ENCODE peak calls at places on chromosome 14, in five cellular contexts. Z is cardiac muscle cell, D is tibial artery, V is body of pancreas, I is mesendoderm. P is an unnamed sample. For H3K4me1, the result is how much of the 10 kb centered on the place peaks cover.

GRCh38 chr14:96104469-96105057 is 65.4 kb downstream of the C14orf132 start:
- DNase-seq in Z (no peak), D (peak), V (peak), I (no peak), P (peak)

GRCh38 chr14:36177489-36177888 is 967 bp upstream of the PTCSC3 start:
- DNase-seq in Z (no peak), D (no peak), V (no peak), I (no peak), P (no peak)

GRCh38 chr14:26281280-26281998 is 316.4 kb downstream of the NOVA1 start:
- DNase-seq in Z (peak), D (no peak), V (no peak), I (peak), P (no peak)

GRCh38 chr14:85701763-85702162 is 171.8 kb downstream of the FLRT2 start:
- DNase-seq in Z (no peak), D (no peak), V (no peak), I (peak), P (no peak)

GRCh38 chr14:50339178-50339804 is 27.2 kb downstream of the DMAC2L start:
- DNase-seq in Z (no peak), D (no peak), V (no peak), I (no peak), P (peak)

GRCh38 chr14:57066887-57067513 is 201.7 kb downstream of the EXOC5 start:
- DNase-seq in Z (peak), D (no peak), V (peak), I (peak), P (peak)

GRCh38 chr14:99982449-99983250 is 82.6 kb upstream of the EVL start:
- DNase-seq in Z (peak), D (no peak), V (peak), I (peak), P (peak)

GRCh38 chr14:73438993-73439392 is 19.4 kb downstream of the NUMB start:
- DNase-seq in Z (no peak), D (no peak), V (no peak), I (no peak), P (no peak)

GRCh38 chr14:41668346-41668745 is 61.7 kb downstream of the LRFN5 start:
- DNase-seq in Z (no peak), D (no peak), V (no peak), I (no peak), P (no peak)

GRCh38 chr14:59529189-59529588 is 44.9 kb downstream of the JKAMP start:
- DNase-seq in Z (no peak), D (no peak), V (no peak), I (no peak), P (peak)

GRCh38 chr14:91415794-91416743 is 1.6 kb downstream of the CCDC88C start:
- DNase-seq in Z (no peak), D (no peak), V (peak), I (no peak), P (peak)

GRCh38 chr14:100341301-100342031 is 18.3 kb downstream of the SLC25A47 start:
- DNase-seq in Z (no peak), D (peak), V (peak), I (no peak), P (peak)

GRCh38 chr14:105433161-105433605 is 13.6 kb downstream of the MTA1 start:
- DNase-seq in Z (no peak), D (no peak), V (no peak), I (no peak), P (no peak)

GRCh38 chr14:74417611-74418010 is 8.4 kb downstream of the SYNDIG1L start:
- DNase-seq in Z (no peak), D (no peak), V (no peak), I (peak), P (no peak)

GRCh38 chr14:36474593-36474992 is 45.4 kb downstream of the NKX2-1 start:
- DNase-seq in Z (no peak), D (no peak), V (no peak), I (no peak), P (no peak)

GRCh38 chr14:65312859-65313258 is 99.7 kb upstream of the FUT8 start:
- DNase-seq in Z (no peak), D (no peak), V (no peak), I (peak), P (no peak)

GRCh38 chr14:24113801-24114535 is 609 bp upstream of the DCAF11 start:
- DNase-seq in Z (peak), D (peak), V (peak), I (peak), P (peak)

GRCh38 chr14:52789118-52789517 is 2.3 kb downstream of the GNPNAT1 start:
- DNase-seq in Z (no peak), D (no peak), V (no peak), I (no peak), P (no peak)

GRCh38 chr14:104970231-104971068 is 7.7 kb downstream of the AHNAK2 start:
- DNase-seq in Z (no peak), D (peak), V (peak), I (peak), P (no peak)

GRCh38 chr14:98952595-98953325 is 319.2 kb downstream of the BCL11B start:
- DNase-seq in Z (no peak), D (no peak), V (peak), I (no peak), P (no peak)

GRCh38 chr14:80208426-80208950 is 2.8 kb downstream of the DIO2 start:
- DNase-seq in Z (no peak), D (no peak), V (no peak), I (no peak), P (no peak)

GRCh38 chr14:80215081-80215480 is 3.8 kb upstream of the DIO2 start:
- DNase-seq in Z (no peak), D (no peak), V (no peak), I (no peak), P (no peak)

GRCh38 chr14:80212025-80212402 is 710 bp upstream of the DIO2 start:
- DNase-seq in Z (peak), D (no peak), V (no peak), I (peak), P (peak)

GRCh38 chr14:80213602-80214001 is 2.3 kb upstream of the DIO2 start:
- DNase-seq in Z (peak), D (peak), V (peak), I (peak), P (peak)

GRCh38 chr14:80211143-80212024 is at the start of gene DIO2:
- DNase-seq in Z (no peak), D (peak), V (peak), I (peak), P (peak)
- H3K4me3 ChIP-seq in Z (no peak), D (peak), V (no peak), I (no peak), P (no peak)

DNA sequence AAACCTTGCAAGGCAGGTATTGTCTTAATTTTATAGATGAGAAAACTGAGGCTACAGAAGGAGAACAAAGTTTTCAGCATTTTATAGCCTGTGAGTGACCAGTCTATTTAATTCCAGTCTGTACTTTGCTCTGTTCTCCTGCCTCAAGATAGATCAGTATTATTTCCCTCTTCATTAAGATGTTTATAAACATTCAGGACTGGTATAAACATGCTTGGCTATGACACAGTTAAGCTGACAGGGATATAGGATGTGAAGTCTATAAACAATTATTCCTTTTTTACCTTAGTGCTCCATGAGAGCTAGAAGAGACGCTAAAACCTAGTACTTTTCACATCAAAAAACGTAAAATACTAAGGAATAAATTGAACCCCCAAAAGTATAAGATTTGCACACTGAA is 287.3 kb downstream of the RAD51B start:
- DNase-seq in Z (no peak), D (no peak), V (no peak), I (no peak), P (peak)
- H3K4me1 ChIP-seq in Z (under half), D (under half), V (under half), I (under half), P (under half)

GRCh38 chr14:68789798-68790655 is 2.8 kb downstream of the ZFP36L1 start:
- DNase-seq in Z (no peak), D (no peak), V (peak), I (no peak), P (peak)
- H3K4me3 ChIP-seq in Z (peak), D (peak), V (peak), I (peak), P (peak)

GRCh38 chr14:77043177-77043983 is 14.9 kb upstream of the IRF2BPL start:
- DNase-seq in Z (peak), D (peak), V (peak), I (no peak), P (no peak)

GRCh38 chr14:77046706-77047105 is 18.2 kb upstream of the IRF2BPL start:
- DNase-seq in Z (no peak), D (no peak), V (no peak), I (no peak), P (peak)

GRCh38 chr14:77045570-77045890 is 17.0 kb upstream of the IRF2BPL start:
- DNase-seq in Z (no peak), D (no peak), V (peak), I (no peak), P (peak)

GRCh38 chr14:77043984-77044485 is 15.5 kb upstream of the IRF2BPL start:
- DNase-seq in Z (peak), D (no peak), V (no peak), I (peak), P (no peak)

DNA sequence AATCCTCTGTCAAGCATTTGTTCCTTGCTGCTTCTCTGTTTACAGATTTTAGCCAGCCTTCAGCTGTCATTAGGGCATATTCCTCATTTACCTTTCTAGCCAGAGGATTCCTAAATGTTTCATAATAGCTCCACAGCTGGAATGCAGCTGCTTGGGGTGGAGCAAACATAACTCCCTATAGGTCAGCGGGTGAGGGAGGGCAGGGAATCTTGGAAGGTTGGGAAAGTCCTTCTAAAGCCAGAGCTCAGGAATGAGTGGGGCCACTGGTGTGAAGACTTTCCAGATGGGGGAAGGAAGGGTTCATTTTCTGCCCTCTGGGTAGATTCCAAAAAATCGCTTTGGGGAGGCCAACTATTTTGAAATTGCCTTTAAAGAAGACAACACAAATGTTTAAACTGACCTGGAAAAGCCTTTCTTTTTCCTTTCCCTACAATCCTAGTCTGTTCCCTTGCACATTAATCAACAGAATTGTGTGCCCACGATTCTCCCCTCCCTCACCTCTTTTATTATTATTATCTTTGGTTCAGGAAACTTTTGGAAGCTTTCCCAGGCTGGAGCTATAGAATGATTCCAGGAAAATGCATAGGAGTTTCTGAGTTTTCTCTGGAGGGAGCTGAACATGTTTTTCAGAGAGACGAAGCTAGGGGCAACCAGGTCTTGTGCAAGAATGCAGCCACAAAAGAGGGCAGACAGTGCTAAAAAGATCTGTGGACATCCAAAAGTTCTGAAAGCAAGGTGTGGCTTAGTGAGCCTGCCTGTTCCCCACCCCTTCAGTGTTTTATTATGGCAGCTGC is 16.5 kb upstream of the IRF2BPL start:
- DNase-seq in Z (no peak), D (peak), V (peak), I (peak), P (peak)
- H3K4me1 ChIP-seq in Z (half or more), D (half or more), V (half or more), I (under half), P (under half)

GRCh38 chr14:101839661-101840060 is 78.2 kb downstream of the PPP2R5C start:
- DNase-seq in Z (no peak), D (no peak), V (no peak), I (no peak), P (no peak)
- H3K4me3 ChIP-seq in Z (no peak), D (no peak), V (no peak), I (no peak), P (no peak)

DNA sequence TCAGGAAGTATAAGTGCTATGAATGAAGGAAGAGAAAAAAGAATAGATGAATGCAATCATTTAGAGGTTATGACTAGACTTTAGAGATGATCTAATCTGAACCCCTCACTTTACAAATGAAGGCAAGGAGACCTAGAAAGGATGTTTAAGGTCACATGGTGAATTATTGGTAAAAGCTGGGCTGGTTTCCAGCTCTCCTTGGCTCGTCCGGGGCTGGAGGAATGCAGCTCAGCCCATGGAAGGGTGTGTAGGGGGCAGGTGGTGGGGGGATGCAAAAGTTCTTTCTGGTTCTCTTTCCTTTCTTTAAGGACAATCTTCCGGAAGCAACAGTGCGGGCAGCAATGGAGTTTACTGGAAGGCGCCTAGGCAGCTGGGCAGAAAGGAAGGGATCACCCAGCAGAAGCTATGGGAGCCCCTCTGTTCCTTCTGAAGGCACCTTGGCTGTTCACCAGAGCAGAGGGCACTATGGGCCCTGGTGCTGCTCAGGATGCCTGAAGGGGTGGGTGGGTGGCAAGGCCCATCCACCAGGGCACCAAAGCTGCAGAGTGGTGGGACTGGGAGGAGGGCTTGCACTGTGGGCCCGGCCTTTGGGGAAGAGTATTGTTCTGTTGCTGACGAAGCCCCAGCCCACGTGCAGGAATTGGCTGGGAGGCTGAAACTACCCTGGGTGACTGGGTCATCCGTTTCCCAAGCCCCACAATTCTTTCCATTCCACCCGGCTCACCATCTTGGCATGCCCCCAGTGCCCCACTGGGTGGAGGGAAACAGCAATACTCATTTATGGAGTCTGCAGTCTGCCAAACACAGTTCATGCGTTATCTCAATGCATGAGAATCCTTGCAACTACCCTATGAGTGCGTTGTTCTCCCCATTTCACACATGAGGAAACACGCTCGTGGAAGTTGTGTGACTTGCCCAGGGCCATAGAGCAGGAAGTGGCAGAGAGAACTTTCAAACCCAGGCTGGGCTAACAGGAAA is 78.2 kb downstream of the IRF2BPL start:
- DNase-seq in Z (no peak), D (no peak), V (peak), I (no peak), P (no peak)
- H3K4me1 ChIP-seq in Z (under half), D (half or more), V (half or more), I (under half), P (under half)

GRCh38 chr14:23094666-23095195 is at the start of gene ACIN1:
- DNase-seq in Z (peak), D (peak), V (peak), I (peak), P (peak)

GRCh38 chr14:23093526-23093925 is 1.4 kb downstream of the ACIN1 start:
- DNase-seq in Z (no peak), D (no peak), V (no peak), I (no peak), P (no peak)

GRCh38 chr14:23093993-23094665 is 807 bp downstream of the ACIN1 start:
- DNase-seq in Z (no peak), D (no peak), V (no peak), I (peak), P (no peak)

GRCh38 chr14:23091294-23092225 is 3.4 kb downstream of the ACIN1 start:
- DNase-seq in Z (no peak), D (no peak), V (no peak), I (no peak), P (no peak)

GRCh38 chr14:23093104-23093503 is 1.8 kb downstream of the ACIN1 start:
- DNase-seq in Z (no peak), D (no peak), V (no peak), I (no peak), P (no peak)
- H3K4me3 ChIP-seq in Z (peak), D (no peak), V (no peak), I (no peak), P (no peak)

GRCh38 chr14:68309121-68309520 is 483.7 kb downstream of the ZFP36L1 start:
- DNase-seq in Z (no peak), D (no peak), V (no peak), I (no peak), P (no peak)
- H3K4me1 ChIP-seq in Z (under half), D (under half), V (half or more), I (under half), P (under half)

GRCh38 chr14:21997300-21997699 is 323.7 kb upstream of the OR4E1 start:
- DNase-seq in Z (peak), D (no peak), V (no peak), I (peak), P (peak)
- H3K4me3 ChIP-seq in Z (no peak), D (no peak), V (no peak), I (no peak), P (no peak)

GRCh38 chr14:92794961-92795360 is 856 bp downstream of the GOLGA5 start:
- DNase-seq in Z (no peak), D (no peak), V (no peak), I (no peak), P (no peak)

GRCh38 chr14:92797935-92798653 is 4.0 kb downstream of the GOLGA5 start:
- DNase-seq in Z (no peak), D (no peak), V (no peak), I (no peak), P (no peak)

GRCh38 chr14:92792885-92793284 is 1.2 kb upstream of the GOLGA5 start:
- DNase-seq in Z (no peak), D (no peak), V (no peak), I (peak), P (no peak)

GRCh38 chr14:92794547-92794941 is 439 bp downstream of the GOLGA5 start:
- DNase-seq in Z (peak), D (no peak), V (peak), I (peak), P (no peak)

GRCh38 chr14:92793709-92794546 is at the start of gene GOLGA5:
- DNase-seq in Z (peak), D (peak), V (peak), I (peak), P (peak)
- H3K4me1 ChIP-seq in Z (under half), D (under half), V (under half), I (under half), P (under half)